ENCODE peak calls at places on chromosomes 2 and 18, in four cellular contexts. One of them, this sample, is unnamed.

GRCh38 chr2:75157435-75157834 is 41.9 kb downstream of the TACR1 start:
- DNase-seq in SK-N-SH: peak
- DNase-seq in HepG2: no peak
- DNase-seq in transverse colon: no peak
- DNase-seq in this sample: no peak

GRCh38 chr18:44548291-44549221 is 132.1 kb upstream of the SETBP1 start:
- DNase-seq in SK-N-SH: no peak
- DNase-seq in HepG2: no peak
- DNase-seq in transverse colon: peak
- DNase-seq in this sample: no peak

GRCh38 chr2:110806053-110806452 is 73.7 kb downstream of the ACOXL start:
- DNase-seq in HepG2: no peak
- DNase-seq in SK-N-SH: no peak
- DNase-seq in transverse colon: no peak
- DNase-seq in this sample: no peak

GRCh38 chr2:199751480-199751879 is 99.5 kb downstream of the FTCDNL1 start:
- DNase-seq in SK-N-SH: no peak
- DNase-seq in transverse colon: no peak
- DNase-seq in HepG2: no peak
- DNase-seq in this sample: no peak

GRCh38 chr18:13558790-13559189 is 167.6 kb downstream of the FAM210A start:
- DNase-seq in transverse colon: no peak
- DNase-seq in SK-N-SH: no peak
- DNase-seq in HepG2: no peak
- DNase-seq in this sample: no peak

GRCh38 chr2:118989481-118989880 is 47.5 kb downstream of the MARCO start:
- DNase-seq in transverse colon: no peak
- DNase-seq in HepG2: no peak
- DNase-seq in SK-N-SH: no peak
- DNase-seq in this sample: no peak

GRCh38 chr2:216031960-216032689 is 18.8 kb upstream of the MREG start:
- DNase-seq in HepG2: no peak
- DNase-seq in SK-N-SH: no peak
- DNase-seq in transverse colon: no peak
- DNase-seq in this sample: no peak

GRCh38 chr2:28469304-28469703 is 26.6 kb upstream of the PLB1 start:
- DNase-seq in HepG2: no peak
- DNase-seq in transverse colon: no peak
- DNase-seq in SK-N-SH: no peak
- DNase-seq in this sample: peak

GRCh38 chr2:42572297-42573081 is 4.1 kb downstream of the MTA3 start:
- DNase-seq in HepG2: no peak
- DNase-seq in SK-N-SH: no peak
- DNase-seq in transverse colon: no peak
- DNase-seq in this sample: no peak

GRCh38 chr18:61419763-61420162 is 86.5 kb downstream of the CDH20 start:
- DNase-seq in HepG2: no peak
- DNase-seq in SK-N-SH: no peak
- DNase-seq in transverse colon: no peak
- DNase-seq in this sample: no peak

GRCh38 chr18:61413388-61413787 is 80.2 kb downstream of the CDH20 start:
- DNase-seq in transverse colon: no peak
- DNase-seq in HepG2: no peak
- DNase-seq in SK-N-SH: no peak
- DNase-seq in this sample: no peak

DNA sequence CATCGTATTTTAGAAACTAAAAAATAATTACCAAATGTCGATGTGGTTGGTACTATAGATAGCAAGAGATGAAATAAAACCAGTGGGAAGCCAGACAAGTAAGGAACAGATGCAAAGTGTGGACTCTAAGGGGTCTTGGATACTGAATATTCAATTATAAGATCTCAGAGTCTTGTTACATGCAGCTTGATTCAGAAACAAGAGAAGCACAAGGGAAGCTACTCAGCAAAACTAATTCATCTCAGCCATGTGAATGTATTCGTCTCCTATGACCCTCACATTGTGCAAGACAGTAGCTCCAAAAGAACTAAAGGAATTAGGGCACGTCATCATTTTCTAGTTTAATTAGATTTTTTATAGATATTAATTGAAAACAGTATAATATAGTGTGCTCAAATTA is 80.9 kb downstream of the CDH20 start:
- DNase-seq in SK-N-SH: no peak
- DNase-seq in HepG2: no peak
- DNase-seq in transverse colon: no peak
- DNase-seq in this sample: no peak
- TF ChIP-seq EP300 in SK-N-SH: no peak
- TF ChIP-seq EP300 in HepG2: no peak
- TF ChIP-seq EP300 in transverse colon: no peak
- TF ChIP-seq EP300 in this sample: no peak

GRCh38 chr2:74119324-74119723 is 28.4 kb downstream of the BOLA3 start:
- DNase-seq in transverse colon: no peak
- DNase-seq in HepG2: no peak
- DNase-seq in SK-N-SH: no peak
- DNase-seq in this sample: no peak

GRCh38 chr2:74119912-74120825 is 27.5 kb downstream of the BOLA3 start:
- DNase-seq in HepG2: peak
- DNase-seq in SK-N-SH: peak
- DNase-seq in transverse colon: peak
- DNase-seq in this sample: peak
- TF ChIP-seq POLR2AphosphoS5 in HepG2: no peak
- TF ChIP-seq POLR2AphosphoS5 in SK-N-SH: peak
- TF ChIP-seq POLR2AphosphoS5 in transverse colon: no peak
- TF ChIP-seq POLR2AphosphoS5 in this sample: peak

GRCh38 chr18:75391275-75392115 is 36.0 kb downstream of the SMIM21 start:
- DNase-seq in HepG2: no peak
- DNase-seq in transverse colon: no peak
- DNase-seq in SK-N-SH: no peak
- DNase-seq in this sample: no peak
- TF ChIP-seq EP300 in HepG2: no peak
- TF ChIP-seq EP300 in transverse colon: no peak
- TF ChIP-seq EP300 in SK-N-SH: no peak
- TF ChIP-seq EP300 in this sample: no peak

DNA sequence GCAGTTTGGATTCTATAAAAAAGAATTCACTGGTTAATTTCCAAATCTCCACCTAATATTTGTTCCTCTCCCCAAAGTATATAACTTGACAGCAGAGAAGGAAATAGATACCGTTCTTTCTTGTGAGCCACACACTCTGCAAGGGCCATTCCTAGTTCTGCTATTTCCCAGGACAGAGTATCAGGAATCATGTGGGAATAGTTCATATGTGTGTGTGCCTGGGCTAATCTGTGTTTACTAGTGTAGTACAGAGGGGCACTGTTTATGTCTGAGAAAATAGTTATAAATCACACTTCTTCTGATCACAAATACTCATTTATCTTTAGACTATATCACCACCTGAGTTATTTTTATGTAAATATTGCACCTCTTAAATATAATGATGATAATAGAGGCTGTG is 296.7 kb downstream of the ARHGAP15 start:
- DNase-seq in HepG2: no peak
- DNase-seq in SK-N-SH: no peak
- DNase-seq in transverse colon: no peak
- DNase-seq in this sample: no peak
- TF ChIP-seq POLR2AphosphoS5 in HepG2: no peak
- TF ChIP-seq POLR2AphosphoS5 in SK-N-SH: no peak
- TF ChIP-seq POLR2AphosphoS5 in transverse colon: no peak
- TF ChIP-seq POLR2AphosphoS5 in this sample: no peak

DNA sequence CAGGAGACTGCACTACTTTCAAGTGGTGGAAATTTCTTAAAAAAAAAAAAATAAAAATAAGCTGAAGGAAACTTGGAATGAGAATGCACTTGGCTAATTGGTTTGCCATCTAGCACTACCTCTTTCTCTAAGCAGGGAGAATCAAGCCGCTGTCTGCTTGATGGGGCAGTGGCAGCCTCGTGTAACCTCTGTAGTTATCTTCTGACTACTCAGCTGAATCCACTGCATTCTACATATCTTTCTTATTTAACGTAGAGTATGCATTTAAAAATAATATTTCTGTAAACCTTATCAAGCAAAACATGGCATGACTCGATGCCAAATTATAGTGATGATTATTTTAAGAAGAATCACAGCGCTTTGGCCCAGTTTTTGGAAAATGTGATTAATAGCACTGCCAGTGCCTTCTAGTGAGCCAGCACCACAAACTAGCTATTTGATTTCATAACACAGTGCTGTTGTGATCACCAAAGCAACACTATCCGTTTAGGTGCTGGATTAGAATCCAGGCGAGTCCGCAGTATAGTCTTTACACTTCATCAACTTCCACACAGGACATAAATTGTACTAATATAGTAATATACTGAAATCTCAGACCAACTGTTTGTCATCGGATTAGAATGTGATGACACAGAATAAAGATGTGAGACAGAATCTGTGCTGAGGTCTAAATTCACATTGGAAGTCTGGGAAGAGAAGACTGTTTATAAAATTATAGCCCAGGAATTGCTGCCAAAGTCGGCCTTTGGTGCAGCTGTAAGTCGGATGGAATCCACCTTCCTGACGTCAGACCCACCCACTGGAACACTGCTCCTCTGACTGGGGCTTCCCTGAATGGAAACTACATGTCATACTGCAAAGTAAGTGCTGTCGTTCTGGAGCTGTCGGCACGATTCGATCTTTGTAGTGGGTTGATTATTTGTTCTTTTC is 136.5 kb upstream of the ETAA1 start:
- DNase-seq in HepG2: no peak
- DNase-seq in SK-N-SH: no peak
- DNase-seq in transverse colon: peak
- DNase-seq in this sample: peak
- TF ChIP-seq EP300 in HepG2: no peak
- TF ChIP-seq EP300 in SK-N-SH: peak
- TF ChIP-seq EP300 in transverse colon: peak
- TF ChIP-seq EP300 in this sample: peak

DNA sequence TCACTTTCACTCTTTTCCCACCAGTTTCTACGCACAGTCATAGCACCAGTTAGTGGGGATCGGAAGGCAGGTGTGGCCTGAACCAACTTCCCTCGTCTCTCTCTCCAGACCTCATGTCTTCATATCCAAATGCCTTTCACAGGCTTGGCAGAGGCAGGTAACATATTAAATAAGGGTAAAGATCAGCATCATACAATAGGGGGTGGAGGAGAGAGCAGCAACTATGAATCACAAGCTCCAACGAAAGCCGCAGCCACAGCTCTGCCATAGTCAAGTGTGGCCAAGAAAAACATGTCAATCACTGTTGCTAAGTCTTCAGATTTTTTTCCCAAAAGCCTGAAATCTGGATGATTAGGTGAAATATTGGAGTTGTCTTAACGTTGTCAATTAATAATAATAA is 40.3 kb downstream of the AP1S3 start:
- DNase-seq in SK-N-SH: no peak
- DNase-seq in HepG2: no peak
- DNase-seq in transverse colon: no peak
- DNase-seq in this sample: no peak
- TF ChIP-seq POLR2AphosphoS5 in SK-N-SH: no peak
- TF ChIP-seq POLR2AphosphoS5 in HepG2: no peak
- TF ChIP-seq POLR2AphosphoS5 in transverse colon: no peak
- TF ChIP-seq POLR2AphosphoS5 in this sample: no peak

This sample was measured in sigmoid colon.